ENCODE peak calls at places on chromosomes 3 and 15, in five cellular contexts. One of them, this sample, is unnamed. For H3K4me1, the result is how much of the 10 kb centered on the place peaks cover.

GRCh38 chr15:38414351-38414750 is 39.6 kb upstream of the FAM98B start:
- DNase-seq in transverse colon: peak
- DNase-seq in stomach: peak
- DNase-seq in A549: peak
- DNase-seq in GM12878: no peak
- DNase-seq in this sample: peak

GRCh38 chr3:95148107-95148506 is 1085.2 kb downstream of the NSUN3 start:
- DNase-seq in transverse colon: no peak
- DNase-seq in stomach: no peak
- DNase-seq in A549: no peak
- DNase-seq in GM12878: no peak
- DNase-seq in this sample: no peak

GRCh38 chr3:8519156-8519555 is 17.5 kb downstream of the LMCD1 start:
- DNase-seq in transverse colon: no peak
- DNase-seq in stomach: no peak
- DNase-seq in A549: no peak
- DNase-seq in GM12878: no peak
- DNase-seq in this sample: no peak

GRCh38 chr3:90145094-90145810 is 1037.8 kb downstream of the EPHA3 start:
- DNase-seq in transverse colon: no peak
- DNase-seq in stomach: no peak
- DNase-seq in A549: no peak
- DNase-seq in GM12878: no peak
- DNase-seq in this sample: no peak

GRCh38 chr3:197222816-197223419 is 75.5 kb downstream of the DLG1 start:
- DNase-seq in transverse colon: no peak
- DNase-seq in stomach: no peak
- DNase-seq in A549: no peak
- DNase-seq in GM12878: no peak
- DNase-seq in this sample: no peak

GRCh38 chr3:138257986-138258385 is 70.9 kb downstream of the ARMC8 start:
- DNase-seq in transverse colon: no peak
- DNase-seq in stomach: no peak
- DNase-seq in A549: no peak
- DNase-seq in GM12878: no peak
- DNase-seq in this sample: no peak

GRCh38 chr3:127710473-127710941 is 37.8 kb downstream of the ABTB1 start:
- DNase-seq in transverse colon: peak
- DNase-seq in stomach: no peak
- DNase-seq in A549: peak
- DNase-seq in GM12878: no peak
- DNase-seq in this sample: peak

GRCh38 chr15:80695911-80696651 is 971 bp downstream of the ABHD17C start:
- DNase-seq in transverse colon: peak
- DNase-seq in stomach: peak
- DNase-seq in A549: peak
- DNase-seq in GM12878: no peak
- DNase-seq in this sample: peak

GRCh38 chr3:122200681-122201080 is 17.2 kb downstream of the CASR start:
- DNase-seq in transverse colon: no peak
- DNase-seq in stomach: no peak
- DNase-seq in A549: no peak
- DNase-seq in GM12878: no peak
- DNase-seq in this sample: no peak

GRCh38 chr15:92645051-92645631 is 10.4 kb downstream of the FAM174B start:
- DNase-seq in transverse colon: no peak
- DNase-seq in stomach: peak
- DNase-seq in A549: no peak
- DNase-seq in GM12878: no peak
- DNase-seq in this sample: no peak
- TF ChIP-seq EP300 in transverse colon: no peak
- TF ChIP-seq EP300 in stomach: no peak
- TF ChIP-seq EP300 in A549: no peak
- TF ChIP-seq EP300 in GM12878: no peak
- TF ChIP-seq EP300 in this sample: no peak

GRCh38 chr3:129625071-129625874 is 18.8 kb upstream of the PLXND1 start:
- DNase-seq in transverse colon: no peak
- DNase-seq in stomach: no peak
- DNase-seq in A549: no peak
- DNase-seq in GM12878: no peak
- DNase-seq in this sample: no peak

GRCh38 chr3:129622933-129623332 is 16.5 kb upstream of the PLXND1 start:
- DNase-seq in transverse colon: no peak
- DNase-seq in stomach: no peak
- DNase-seq in A549: no peak
- DNase-seq in GM12878: no peak
- DNase-seq in this sample: no peak

GRCh38 chr3:129622418-129622872 is 16.0 kb upstream of the PLXND1 start:
- DNase-seq in transverse colon: no peak
- DNase-seq in stomach: no peak
- DNase-seq in A549: no peak
- DNase-seq in GM12878: no peak
- DNase-seq in this sample: peak

GRCh38 chr3:129623447-129624118 is 17.1 kb upstream of the PLXND1 start:
- DNase-seq in transverse colon: peak
- DNase-seq in stomach: peak
- DNase-seq in A549: peak
- DNase-seq in GM12878: no peak
- DNase-seq in this sample: peak

DNA sequence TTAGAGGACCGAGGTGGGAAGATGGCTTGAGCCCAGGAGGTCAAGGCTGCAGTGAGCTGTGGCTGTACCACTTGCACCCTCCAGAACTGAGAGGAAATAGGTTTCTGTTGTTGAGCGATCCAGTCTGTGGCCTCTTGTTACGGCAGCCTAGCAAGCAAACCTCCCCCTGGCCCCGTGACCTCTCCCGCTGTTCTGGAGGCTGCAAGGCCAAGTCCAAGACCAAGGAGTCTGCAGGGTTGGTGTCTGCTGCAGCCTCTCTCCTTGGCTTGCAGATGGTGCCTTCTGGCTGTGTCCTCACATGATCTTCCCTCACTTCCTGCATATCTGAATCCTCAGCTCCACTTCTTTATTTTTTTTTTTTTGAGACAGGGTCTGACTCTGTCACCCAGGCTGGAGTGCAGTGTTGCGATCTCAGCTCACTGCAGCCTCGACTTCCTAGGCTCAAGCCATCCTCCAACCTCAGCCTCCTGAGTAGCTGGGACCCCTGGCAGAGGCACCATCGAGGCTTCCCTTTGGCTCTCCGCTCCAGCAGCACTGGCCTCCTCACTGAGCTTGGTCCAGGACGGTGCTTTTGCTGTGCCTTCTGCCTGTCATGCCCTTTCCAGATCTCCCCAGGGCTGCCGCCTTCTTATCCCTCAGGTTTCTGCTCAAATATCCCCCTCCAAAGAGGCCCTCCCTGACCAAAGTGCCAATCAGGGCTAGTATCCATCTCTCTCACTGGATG is 18.0 kb upstream of the PLXND1 start:
- DNase-seq in transverse colon: no peak
- DNase-seq in stomach: no peak
- DNase-seq in A549: no peak
- DNase-seq in GM12878: no peak
- DNase-seq in this sample: no peak
- H3K4me1 ChIP-seq in transverse colon: half or more
- H3K4me1 ChIP-seq in stomach: half or more
- H3K4me1 ChIP-seq in A549: under half
- H3K4me1 ChIP-seq in GM12878: under half
- H3K4me1 ChIP-seq in this sample: half or more

DNA sequence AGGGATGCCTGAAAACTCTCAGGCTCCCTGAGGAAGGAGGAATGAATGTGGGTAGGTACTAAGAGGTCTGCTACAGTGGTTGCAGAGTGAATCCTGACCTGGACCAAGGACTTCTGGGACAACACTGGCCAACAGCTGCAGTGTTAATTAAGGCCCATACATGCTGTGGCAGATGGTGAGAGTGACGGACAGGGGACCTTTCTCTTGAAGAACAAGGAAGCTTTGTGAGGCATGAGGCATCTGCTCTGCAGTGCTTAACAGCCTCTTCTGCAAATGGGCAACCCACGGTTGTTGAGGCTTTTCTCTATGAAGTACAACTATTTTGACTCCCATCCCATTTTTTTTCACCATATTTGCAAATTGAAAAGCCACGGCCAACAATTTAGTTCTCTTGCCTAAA is 26.6 kb upstream of the ACAN start:
- DNase-seq in transverse colon: no peak
- DNase-seq in stomach: no peak
- DNase-seq in A549: no peak
- DNase-seq in GM12878: no peak
- DNase-seq in this sample: no peak
- H3K27ac ChIP-seq in transverse colon: no peak
- H3K27ac ChIP-seq in stomach: no peak
- H3K27ac ChIP-seq in A549: no peak
- H3K27ac ChIP-seq in GM12878: no peak
- H3K27ac ChIP-seq in this sample: no peak

GRCh38 chr3:71441217-71441924 is 142.2 kb downstream of the FOXP1 start:
- DNase-seq in transverse colon: no peak
- DNase-seq in stomach: no peak
- DNase-seq in A549: no peak
- DNase-seq in GM12878: no peak
- DNase-seq in this sample: no peak
- TF ChIP-seq EP300 in transverse colon: no peak
- TF ChIP-seq EP300 in stomach: no peak
- TF ChIP-seq EP300 in A549: no peak
- TF ChIP-seq EP300 in GM12878: no peak
- TF ChIP-seq EP300 in this sample: no peak

GRCh38 chr3:12659316-12660015 is 4.5 kb downstream of the RAF1 start:
- DNase-seq in transverse colon: no peak
- DNase-seq in stomach: no peak
- DNase-seq in A549: no peak
- DNase-seq in GM12878: no peak
- DNase-seq in this sample: no peak

GRCh38 chr3:12656850-12657249 is 7.1 kb downstream of the RAF1 start:
- DNase-seq in transverse colon: no peak
- DNase-seq in stomach: no peak
- DNase-seq in A549: no peak
- DNase-seq in GM12878: no peak
- DNase-seq in this sample: no peak

GRCh38 chr3:12656193-12656592 is 7.7 kb downstream of the RAF1 start:
- DNase-seq in transverse colon: no peak
- DNase-seq in stomach: no peak
- DNase-seq in A549: no peak
- DNase-seq in GM12878: no peak
- DNase-seq in this sample: no peak

GRCh38 chr3:12660196-12660595 is 3.7 kb downstream of the RAF1 start:
- DNase-seq in transverse colon: no peak
- DNase-seq in stomach: no peak
- DNase-seq in A549: no peak
- DNase-seq in GM12878: no peak
- DNase-seq in this sample: no peak

GRCh38 chr3:12658593-12659058 is 5.3 kb downstream of the RAF1 start:
- DNase-seq in transverse colon: no peak
- DNase-seq in stomach: no peak
- DNase-seq in A549: no peak
- DNase-seq in GM12878: no peak
- DNase-seq in this sample: no peak
- H3K4me1 ChIP-seq in transverse colon: half or more
- H3K4me1 ChIP-seq in stomach: half or more
- H3K4me1 ChIP-seq in A549: under half
- H3K4me1 ChIP-seq in GM12878: under half
- H3K4me1 ChIP-seq in this sample: half or more

DNA sequence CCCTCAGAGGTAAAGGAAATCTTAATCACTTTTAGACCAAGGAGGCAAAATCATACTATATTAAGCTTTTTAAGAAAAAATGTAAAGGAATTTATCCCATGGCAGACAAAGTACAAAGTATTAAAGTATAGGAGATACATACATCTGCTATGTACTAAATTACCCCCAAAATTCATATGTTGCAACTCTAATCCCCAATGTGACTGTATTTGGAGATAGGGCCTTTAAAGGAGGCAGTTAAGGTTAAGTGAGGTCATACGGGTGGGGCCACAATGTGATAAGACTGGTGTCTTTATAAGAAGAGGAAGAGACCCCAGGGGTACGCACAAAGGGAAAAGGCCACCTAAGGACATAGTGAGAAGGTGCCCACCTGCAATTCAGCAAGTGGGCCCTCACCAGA is 657.0 kb upstream of the ADAMTS9 start:
- DNase-seq in transverse colon: no peak
- DNase-seq in stomach: no peak
- DNase-seq in A549: no peak
- DNase-seq in GM12878: no peak
- DNase-seq in this sample: no peak
- H3K27ac ChIP-seq in transverse colon: no peak
- H3K27ac ChIP-seq in stomach: no peak
- H3K27ac ChIP-seq in A549: no peak
- H3K27ac ChIP-seq in GM12878: no peak
- H3K27ac ChIP-seq in this sample: no peak

DNA sequence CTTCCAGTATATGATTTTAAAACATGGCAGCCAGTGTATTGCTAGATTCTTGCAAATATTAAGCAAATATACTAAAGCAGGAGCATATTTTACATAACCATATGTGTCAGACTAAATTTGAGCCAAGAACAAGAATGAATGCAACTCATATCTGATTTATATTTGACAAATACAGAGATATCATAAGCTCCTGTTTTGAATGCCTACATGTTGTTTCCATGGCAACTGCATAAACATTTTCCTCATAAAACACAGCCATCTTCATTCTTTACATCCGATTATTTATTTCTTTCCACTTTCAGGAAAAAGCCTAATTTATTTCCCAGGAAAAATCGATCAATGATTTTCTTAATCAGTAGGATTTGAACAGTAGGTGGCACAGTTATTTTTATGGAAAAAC is 172.2 kb upstream of the TSPAN3 start:
- DNase-seq in transverse colon: no peak
- DNase-seq in stomach: no peak
- DNase-seq in A549: peak
- DNase-seq in GM12878: no peak
- DNase-seq in this sample: no peak
- TF ChIP-seq EP300 in transverse colon: no peak
- TF ChIP-seq EP300 in stomach: no peak
- TF ChIP-seq EP300 in A549: no peak
- TF ChIP-seq EP300 in GM12878: no peak
- TF ChIP-seq EP300 in this sample: no peak

GRCh38 chr15:69459063-69459462 is 6.4 kb downstream of the RPLP1 start:
- DNase-seq in transverse colon: no peak
- DNase-seq in stomach: peak
- DNase-seq in A549: no peak
- DNase-seq in GM12878: no peak
- DNase-seq in this sample: peak
- H3K4me1 ChIP-seq in transverse colon: under half
- H3K4me1 ChIP-seq in stomach: under half
- H3K4me1 ChIP-seq in A549: under half
- H3K4me1 ChIP-seq in GM12878: under half
- H3K4me1 ChIP-seq in this sample: under half

GRCh38 chr3:3799173-3800075 is at the start of gene LRRN1:
- DNase-seq in transverse colon: peak
- DNase-seq in stomach: peak
- DNase-seq in A549: no peak
- DNase-seq in GM12878: no peak
- DNase-seq in this sample: peak

GRCh38 chr3:3800076-3800448 is 831 bp downstream of the LRRN1 start:
- DNase-seq in transverse colon: no peak
- DNase-seq in stomach: peak
- DNase-seq in A549: no peak
- DNase-seq in GM12878: no peak
- DNase-seq in this sample: no peak

GRCh38 chr3:3802021-3802420 is 2.8 kb downstream of the LRRN1 start:
- DNase-seq in transverse colon: no peak
- DNase-seq in stomach: no peak
- DNase-seq in A549: no peak
- DNase-seq in GM12878: no peak
- DNase-seq in this sample: no peak

GRCh38 chr3:3801510-3801841 is 2.2 kb downstream of the LRRN1 start:
- DNase-seq in transverse colon: no peak
- DNase-seq in stomach: no peak
- DNase-seq in A549: no peak
- DNase-seq in GM12878: no peak
- DNase-seq in this sample: no peak

GRCh38 chr3:3800685-3801509 is 1.7 kb downstream of the LRRN1 start:
- DNase-seq in transverse colon: no peak
- DNase-seq in stomach: peak
- DNase-seq in A549: no peak
- DNase-seq in GM12878: no peak
- DNase-seq in this sample: peak
- H3K27ac ChIP-seq in transverse colon: no peak
- H3K27ac ChIP-seq in stomach: peak
- H3K27ac ChIP-seq in A549: no peak
- H3K27ac ChIP-seq in GM12878: no peak
- H3K27ac ChIP-seq in this sample: no peak

This sample was measured in upper lobe of left lung.